ENCODE peak calls at places on chromosomes 12 and 14, in four cellular contexts. One of them, this sample, is unnamed. For H3K27me3, the result is how much of the 10 kb centered on the place peaks cover.

GRCh38 chr12:31687101-31687527 is 27.6 kb downstream of the ETFBKMT start:
- DNase-seq in K562: no peak
- DNase-seq in adipocyte: no peak
- DNase-seq in heart right ventricle: no peak
- DNase-seq in this sample: peak

GRCh38 chr14:76181546-76181945 is 29.8 kb downstream of the GPATCH2L start:
- DNase-seq in K562: no peak
- DNase-seq in adipocyte: peak
- DNase-seq in heart right ventricle: no peak
- DNase-seq in this sample: no peak

GRCh38 chr12:98955284-98955683 is 310.2 kb downstream of the APAF1 start:
- DNase-seq in K562: peak
- DNase-seq in adipocyte: no peak
- DNase-seq in heart right ventricle: no peak
- DNase-seq in this sample: no peak

GRCh38 chr14:73610692-73611091 is 1.6 kb upstream of the ACOT6 start:
- DNase-seq in K562: no peak
- DNase-seq in adipocyte: no peak
- DNase-seq in heart right ventricle: no peak
- DNase-seq in this sample: no peak

GRCh38 chr12:119804011-119804641 is 73.0 kb downstream of the CIT start:
- DNase-seq in K562: peak
- DNase-seq in adipocyte: peak
- DNase-seq in heart right ventricle: peak
- DNase-seq in this sample: peak

GRCh38 chr12:9787340-9787737 is 26.6 kb upstream of the CD69 start:
- DNase-seq in K562: no peak
- DNase-seq in adipocyte: peak
- DNase-seq in heart right ventricle: no peak
- DNase-seq in this sample: no peak

GRCh38 chr14:20799955-20800544 is 2.6 kb downstream of the RNASE1 start:
- DNase-seq in K562: peak
- DNase-seq in adipocyte: no peak
- DNase-seq in heart right ventricle: peak
- DNase-seq in this sample: no peak

GRCh38 chr12:57522887-57523705 is 472 bp downstream of the MBD6 start:
- DNase-seq in K562: peak
- DNase-seq in adipocyte: peak
- DNase-seq in heart right ventricle: peak
- DNase-seq in this sample: peak

GRCh38 chr14:67674480-67675218 is at the start of gene VTI1B:
- DNase-seq in K562: peak
- DNase-seq in adipocyte: peak
- DNase-seq in heart right ventricle: peak
- DNase-seq in this sample: peak

GRCh38 chr12:92144631-92145480 is 790 bp downstream of the BTG1 start:
- DNase-seq in K562: peak
- DNase-seq in adipocyte: peak
- DNase-seq in heart right ventricle: peak
- DNase-seq in this sample: peak

GRCh38 chr12:44286336-44286735 is 450.5 kb downstream of the TMEM117 start:
- DNase-seq in K562: no peak
- DNase-seq in adipocyte: peak
- DNase-seq in heart right ventricle: no peak
- DNase-seq in this sample: no peak

GRCh38 chr14:102942069-102942468 is 19.6 kb downstream of the AMN start:
- DNase-seq in K562: no peak
- DNase-seq in adipocyte: no peak
- DNase-seq in heart right ventricle: no peak
- DNase-seq in this sample: peak

GRCh38 chr14:54446201-54446693 is 5.1 kb upstream of the CNIH1 start:
- DNase-seq in K562: peak
- DNase-seq in adipocyte: peak
- DNase-seq in heart right ventricle: no peak
- DNase-seq in this sample: no peak

GRCh38 chr14:90805662-90806548 is 10.3 kb downstream of the TTC7B start:
- DNase-seq in K562: peak
- DNase-seq in adipocyte: no peak
- DNase-seq in heart right ventricle: no peak
- DNase-seq in this sample: peak

GRCh38 chr14:94112513-94113060 is 2.1 kb downstream of the IFI27 start:
- DNase-seq in K562: no peak
- DNase-seq in adipocyte: no peak
- DNase-seq in heart right ventricle: no peak
- DNase-seq in this sample: no peak

GRCh38 chr12:209851-210250 is 4.1 kb downstream of the SLC6A12 start:
- DNase-seq in K562: no peak
- DNase-seq in adipocyte: no peak
- DNase-seq in heart right ventricle: no peak
- DNase-seq in this sample: no peak

GRCh38 chr12:78929075-78929418 is 64.5 kb downstream of the SYT1 start:
- DNase-seq in K562: no peak
- DNase-seq in adipocyte: no peak
- DNase-seq in heart right ventricle: no peak
- DNase-seq in this sample: no peak

GRCh38 chr14:92677087-92677668 is 71.2 kb downstream of the LGMN start:
- DNase-seq in K562: no peak
- DNase-seq in adipocyte: no peak
- DNase-seq in heart right ventricle: no peak
- DNase-seq in this sample: no peak

GRCh38 chr12:75894965-75895754 is 136.4 kb downstream of the PHLDA1 start:
- DNase-seq in K562: no peak
- DNase-seq in adipocyte: no peak
- DNase-seq in heart right ventricle: no peak
- DNase-seq in this sample: no peak

GRCh38 chr12:101855364-101855884 is 22.0 kb upstream of the DRAM1 start:
- DNase-seq in K562: peak
- DNase-seq in adipocyte: peak
- DNase-seq in heart right ventricle: no peak
- DNase-seq in this sample: no peak

GRCh38 chr12:90816353-90817089 is 138.5 kb downstream of the CCER1 start:
- DNase-seq in K562: no peak
- DNase-seq in adipocyte: peak
- DNase-seq in heart right ventricle: no peak
- DNase-seq in this sample: no peak

GRCh38 chr12:27566159-27566558 is 42.2 kb downstream of the PPFIBP1 start:
- DNase-seq in K562: no peak
- DNase-seq in adipocyte: no peak
- DNase-seq in heart right ventricle: no peak
- DNase-seq in this sample: no peak

GRCh38 chr12:121465921-121466799 is 66.2 kb downstream of the RNF34 start:
- DNase-seq in K562: peak
- DNase-seq in adipocyte: peak
- DNase-seq in heart right ventricle: peak
- DNase-seq in this sample: peak

GRCh38 chr12:68769941-68770340 is 24.0 kb downstream of the SLC35E3 start:
- DNase-seq in K562: no peak
- DNase-seq in adipocyte: no peak
- DNase-seq in heart right ventricle: no peak
- DNase-seq in this sample: no peak

GRCh38 chr12:85182699-85183098 is 97.3 kb upstream of the ALX1 start:
- DNase-seq in K562: no peak
- DNase-seq in adipocyte: peak
- DNase-seq in heart right ventricle: no peak
- DNase-seq in this sample: no peak

GRCh38 chr12:32400114-32400672 is 835 bp downstream of the FGD4 start:
- DNase-seq in K562: peak
- DNase-seq in adipocyte: no peak
- DNase-seq in heart right ventricle: no peak
- DNase-seq in this sample: no peak

GRCh38 chr14:76664790-76665189 is 96.5 kb upstream of the VASH1 start:
- DNase-seq in K562: no peak
- DNase-seq in adipocyte: no peak
- DNase-seq in heart right ventricle: no peak
- DNase-seq in this sample: no peak

GRCh38 chr12:54680374-54680773 is 32.2 kb upstream of the DCD start:
- DNase-seq in K562: peak
- DNase-seq in adipocyte: no peak
- DNase-seq in heart right ventricle: no peak
- DNase-seq in this sample: no peak

DNA sequence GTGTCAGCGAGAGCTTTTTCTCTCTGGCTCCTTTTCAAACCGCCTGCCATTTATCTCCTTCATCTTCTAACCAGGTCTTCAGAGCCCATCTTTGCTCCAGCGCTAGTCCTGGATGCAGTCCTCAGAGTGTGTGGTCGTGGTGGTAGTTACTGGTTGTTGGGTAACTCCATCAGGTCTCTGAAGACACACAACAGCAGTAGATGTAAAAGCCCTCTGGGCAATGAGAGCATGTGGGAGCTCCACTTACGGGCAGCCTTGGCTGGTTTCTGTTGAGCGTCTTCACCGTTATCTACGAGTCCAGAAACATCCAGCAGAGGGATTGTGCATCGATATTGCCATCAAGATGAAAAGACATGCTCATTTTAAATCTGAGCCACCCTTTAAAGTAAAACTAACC is 61.2 kb downstream of the FBXL14 start:
- DNase-seq in K562: peak
- DNase-seq in adipocyte: peak
- DNase-seq in heart right ventricle: no peak
- DNase-seq in this sample: peak
- H3K27me3 ChIP-seq in K562: under half
- H3K27me3 ChIP-seq in adipocyte: under half
- H3K27me3 ChIP-seq in heart right ventricle: under half
- H3K27me3 ChIP-seq in this sample: under half

GRCh38 chr14:36667679-36668078 is 6.0 kb downstream of the PAX9 start:
- DNase-seq in K562: no peak
- DNase-seq in adipocyte: no peak
- DNase-seq in heart right ventricle: no peak
- DNase-seq in this sample: no peak
- H3K27me3 ChIP-seq in K562: under half
- H3K27me3 ChIP-seq in adipocyte: under half
- H3K27me3 ChIP-seq in heart right ventricle: half or more
- H3K27me3 ChIP-seq in this sample: under half

GRCh38 chr14:99730876-99731351 is 46.8 kb downstream of the CYP46A1 start:
- DNase-seq in K562: no peak
- DNase-seq in adipocyte: no peak
- DNase-seq in heart right ventricle: no peak
- DNase-seq in this sample: no peak

GRCh38 chr14:99729991-99730875 is 46.1 kb downstream of the CYP46A1 start:
- DNase-seq in K562: peak
- DNase-seq in adipocyte: peak
- DNase-seq in heart right ventricle: peak
- DNase-seq in this sample: peak

GRCh38 chr14:99728231-99728920 is 44.3 kb downstream of the CYP46A1 start:
- DNase-seq in K562: no peak
- DNase-seq in adipocyte: no peak
- DNase-seq in heart right ventricle: no peak
- DNase-seq in this sample: peak

GRCh38 chr14:99727096-99727870 is 43.2 kb downstream of the CYP46A1 start:
- DNase-seq in K562: no peak
- DNase-seq in adipocyte: no peak
- DNase-seq in heart right ventricle: no peak
- DNase-seq in this sample: peak

DNA sequence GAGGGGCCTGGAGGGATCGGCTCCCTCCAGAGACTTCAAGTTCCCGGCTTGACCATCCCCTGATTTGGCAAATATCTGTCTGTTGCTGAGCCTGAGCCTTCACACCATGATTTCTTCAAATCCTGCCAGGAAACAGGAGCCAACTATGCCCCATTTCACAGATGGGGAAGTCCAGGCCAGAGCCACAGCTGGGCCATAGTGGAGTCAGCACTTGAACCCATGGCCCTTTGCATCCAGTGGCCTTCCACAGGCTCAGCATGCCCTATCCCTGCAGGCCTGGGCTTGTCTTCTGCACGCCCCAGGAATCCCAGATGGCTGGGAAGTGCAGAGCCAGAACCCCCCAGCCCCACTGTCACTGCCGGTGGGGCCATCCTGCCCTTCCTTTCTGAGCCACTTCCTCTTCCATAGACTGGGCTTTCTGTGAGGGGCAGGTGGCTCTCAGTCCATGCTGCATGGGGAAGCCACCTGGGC is 44.9 kb downstream of the CYP46A1 start:
- DNase-seq in K562: no peak
- DNase-seq in adipocyte: no peak
- DNase-seq in heart right ventricle: no peak
- DNase-seq in this sample: peak
- H3K27me3 ChIP-seq in K562: under half
- H3K27me3 ChIP-seq in adipocyte: under half
- H3K27me3 ChIP-seq in heart right ventricle: under half
- H3K27me3 ChIP-seq in this sample: under half

GRCh38 chr12:117363263-117363662 is 1.8 kb upstream of the NOS1 start:
- DNase-seq in K562: no peak
- DNase-seq in adipocyte: no peak
- DNase-seq in heart right ventricle: no peak
- DNase-seq in this sample: peak

GRCh38 chr12:117365072-117365616 is 3.7 kb upstream of the NOS1 start:
- DNase-seq in K562: no peak
- DNase-seq in adipocyte: no peak
- DNase-seq in heart right ventricle: no peak
- DNase-seq in this sample: no peak

GRCh38 chr12:117362391-117362790 is 965 bp upstream of the NOS1 start:
- DNase-seq in K562: no peak
- DNase-seq in adipocyte: no peak
- DNase-seq in heart right ventricle: no peak
- DNase-seq in this sample: no peak

GRCh38 chr12:117361905-117362304 is 479 bp upstream of the NOS1 start:
- DNase-seq in K562: no peak
- DNase-seq in adipocyte: no peak
- DNase-seq in heart right ventricle: no peak
- DNase-seq in this sample: no peak

DNA sequence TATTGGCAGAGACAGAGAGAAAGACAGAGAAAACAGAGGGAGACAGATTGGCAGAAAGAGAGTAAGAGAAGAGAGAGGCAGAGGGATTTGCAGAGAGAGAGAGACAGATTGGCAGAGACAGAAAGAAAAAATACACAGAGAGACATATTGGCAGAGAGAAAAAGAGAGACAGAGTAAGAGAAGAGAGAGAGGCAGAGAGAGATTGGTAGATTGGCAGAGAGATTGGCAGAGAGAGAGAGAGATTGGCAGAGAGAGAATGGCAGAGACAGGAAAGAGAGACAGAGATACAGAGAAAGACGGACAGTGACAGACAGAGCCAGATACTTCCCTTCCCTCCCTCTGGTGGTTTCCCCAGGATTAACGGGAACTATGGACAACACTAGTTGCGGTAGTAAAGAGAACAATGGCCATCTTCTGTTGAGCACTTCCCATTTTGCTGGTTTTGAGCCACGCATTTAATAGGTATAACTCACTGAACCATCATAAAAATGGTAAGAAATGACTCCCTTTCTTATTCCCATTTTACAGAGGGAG is 2.6 kb upstream of the NOS1 start:
- DNase-seq in K562: no peak
- DNase-seq in adipocyte: no peak
- DNase-seq in heart right ventricle: no peak
- DNase-seq in this sample: no peak
- H3K27me3 ChIP-seq in K562: under half
- H3K27me3 ChIP-seq in adipocyte: half or more
- H3K27me3 ChIP-seq in heart right ventricle: half or more
- H3K27me3 ChIP-seq in this sample: under half

This sample was measured in osteoblast.